ENCODE peak calls at places on chromosomes 5 and 9, in ten cellular contexts. S, V, C, F, O, G, W, M, J and X are unnamed samples.

GRCh38 chr5:180645609-180646204 is 3.7 kb downstream of the FLT4 start:
- DNase-seq in S (no peak), V (no peak), C (no peak), F (no peak), O (no peak), G (no peak), W (no peak), M (no peak), J (no peak), X (no peak)

GRCh38 chr9:89911721-89912604 is 307.2 kb downstream of the GADD45G start:
- DNase-seq in S (no peak), V (no peak), C (no peak), F (no peak), O (no peak), G (no peak), W (no peak), M (no peak), J (no peak), X (no peak)

GRCh38 chr5:67268233-67269011 is 71.8 kb upstream of the CD180 start:
- DNase-seq in S (no peak), V (peak), C (peak), F (peak), O (peak), G (no peak), W (no peak), M (peak), J (peak), X (peak)

GRCh38 chr9:122125891-122126331 is 32.8 kb upstream of the TTLL11 start:
- DNase-seq in S (no peak), V (peak), C (no peak), F (no peak), O (peak), G (no peak), W (no peak), M (no peak), J (no peak), X (no peak)

GRCh38 chr5:6080436-6080835 is 297.9 kb downstream of the MED10 start:
- DNase-seq in S (no peak), V (no peak), C (no peak), F (no peak), O (no peak), G (no peak), W (no peak), M (no peak), J (no peak), X (no peak)

GRCh38 chr5:80190960-80191359 is 64.9 kb downstream of the SERINC5 start:
- DNase-seq in S (no peak), V (no peak), C (no peak), F (no peak), O (no peak), G (no peak), W (no peak), M (no peak), J (no peak), X (no peak)

GRCh38 chr9:21974230-21974541 is 20.0 kb downstream of the CDKN2A start:
- DNase-seq in S (no peak), V (no peak), C (no peak), F (no peak), O (no peak), G (no peak), W (no peak), M (no peak), J (no peak), X (no peak)

GRCh38 chr5:43298459-43298858 is 14.8 kb downstream of the HMGCS1 start:
- DNase-seq in S (no peak), V (no peak), C (no peak), F (no peak), O (no peak), G (no peak), W (no peak), M (no peak), J (no peak), X (no peak)

GRCh38 chr9:136537896-136538598 is 7.8 kb downstream of the NOTCH1 start:
- DNase-seq in S (no peak), V (no peak), C (no peak), F (no peak), O (no peak), G (no peak), W (no peak), M (no peak), J (no peak), X (no peak)